ENCODE peak calls at places on chromosomes 13 and 19, in seven cellular contexts. J, I, B, L, G, D and Z are unnamed samples.

GRCh38 chr13:42259515-42259914 is 12.4 kb upstream of the AKAP11 start:
- DNase-seq in G (no peak), L (no peak), J (no peak), B (no peak), D (no peak), I (no peak), Z (no peak)

GRCh38 chr13:51396352-51396751 is 56.5 kb downstream of the INTS6 start:
- DNase-seq in I (no peak), B (no peak), D (peak), L (peak), G (peak), J (no peak), Z (peak)

GRCh38 chr19:644363-644762 is 4.7 kb downstream of the FGF22 start:
- DNase-seq in G (no peak), B (no peak), D (no peak), J (no peak), L (no peak), I (no peak), Z (no peak)

GRCh38 chr13:100673376-100673830 is 1.2 kb downstream of the TMTC4 start:
- DNase-seq in D (no peak), I (no peak), L (no peak), B (no peak), G (no peak), J (no peak), Z (no peak)

GRCh38 chr13:78192721-78193120 is 274.1 kb upstream of the EDNRB start:
- DNase-seq in B (no peak), J (no peak), D (peak), I (no peak), L (peak), G (peak), Z (peak)

GRCh38 chr19:37997911-37998344 is 90.9 kb downstream of the SIPA1L3 start:
- DNase-seq in L (peak), G (peak), J (peak), I (no peak), D (peak), B (no peak), Z (peak)

GRCh38 chr13:95921485-95921884 is 131.7 kb downstream of the UGGT2 start:
- DNase-seq in B (no peak), G (peak), L (no peak), D (no peak), I (no peak), J (no peak), Z (no peak)

GRCh38 chr13:48896312-48896711 is 79.4 kb upstream of the FNDC3A start:
- DNase-seq in L (peak), I (no peak), G (peak), D (peak), B (no peak), J (peak), Z (peak)

GRCh38 chr13:26327905-26328304 is 74.0 kb downstream of the CDK8 start:
- DNase-seq in J (no peak), G (no peak), L (no peak), D (no peak), B (no peak), I (no peak), Z (no peak)

GRCh38 chr19:49214701-49215100 is 57.1 kb downstream of the TRPM4 start:
- DNase-seq in J (no peak), L (no peak), B (no peak), G (no peak), I (no peak), D (no peak), Z (no peak)

GRCh38 chr13:46373623-46374022 is 13.4 kb downstream of the RUBCNL start:
- DNase-seq in G (no peak), L (no peak), B (no peak), I (no peak), D (no peak), J (no peak), Z (no peak)

GRCh38 chr13:46372071-46372470 is 15.0 kb downstream of the RUBCNL start:
- DNase-seq in D (no peak), I (no peak), L (no peak), B (no peak), J (no peak), G (no peak), Z (no peak)

GRCh38 chr13:46378411-46378810 is 8.6 kb downstream of the RUBCNL start:
- DNase-seq in L (no peak), I (no peak), D (no peak), J (no peak), B (no peak), G (no peak), Z (no peak)

GRCh38 chr13:46377554-46377953 is 9.5 kb downstream of the RUBCNL start:
- DNase-seq in G (no peak), I (no peak), J (no peak), D (no peak), B (no peak), L (no peak), Z (no peak)

GRCh38 chr13:46374710-46375109 is 12.3 kb downstream of the RUBCNL start:
- DNase-seq in D (no peak), B (no peak), J (no peak), L (no peak), G (no peak), I (no peak), Z (no peak)
- H3K4me3 ChIP-seq in D (no peak), B (no peak), J (no peak), L (no peak), G (no peak), I (no peak), Z (no peak)

GRCh38 chr19:39533003-39533512 is 406 bp upstream of the EID2B start:
- DNase-seq in G (no peak), D (no peak), I (no peak), J (no peak), L (no peak), B (no peak), Z (no peak)
- TF ChIP-seq CTCF in G (no peak), D (no peak), I (no peak), J (no peak), L (no peak), B (no peak), Z (no peak)

GRCh38 chr19:29193116-29193515 is 19.8 kb downstream of the UQCRFS1 start:
- DNase-seq in B (no peak), I (no peak), J (no peak), D (no peak), L (no peak), G (no peak), Z (no peak)
- H3K4me3 ChIP-seq in B (no peak), I (no peak), J (no peak), D (no peak), L (no peak), G (no peak), Z (no peak)

DNA sequence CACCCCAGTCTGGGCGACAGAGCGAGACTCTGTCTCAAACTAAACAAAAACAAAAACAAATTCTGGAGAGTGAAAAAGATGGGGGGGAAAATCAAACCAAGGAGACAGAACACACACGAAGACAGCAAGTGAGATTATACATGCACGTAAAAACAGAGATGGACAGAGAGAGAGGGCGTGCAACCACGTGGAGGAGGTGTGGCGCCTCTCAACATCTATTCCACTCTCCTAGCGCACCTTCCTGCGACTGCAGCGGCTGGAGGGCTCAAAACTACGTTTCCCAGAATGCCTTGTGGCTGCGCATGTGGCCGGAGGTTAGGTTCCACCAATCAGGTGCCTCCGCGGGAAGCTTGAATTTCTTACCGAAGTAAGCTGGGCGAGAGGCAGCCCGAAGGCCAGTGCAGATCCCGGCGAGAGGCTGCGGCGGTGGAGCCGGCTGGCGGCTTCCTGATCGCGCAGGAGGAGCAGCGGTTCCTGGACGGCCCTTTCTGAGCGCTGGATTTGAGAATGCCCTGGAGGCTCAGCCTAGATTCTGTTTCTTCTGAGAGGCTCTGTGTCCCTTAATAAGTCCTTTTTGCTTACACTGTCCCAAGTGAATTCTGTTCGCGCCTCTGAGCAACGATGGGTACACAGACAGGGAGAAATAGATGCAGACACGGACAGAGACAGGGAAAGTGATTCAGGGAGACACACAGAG is 13.1 kb upstream of the NANOS2 start:
- DNase-seq in I (peak), G (peak), D (peak), J (peak), B (peak), L (peak), Z (peak)
- TF ChIP-seq CTCF in I (no peak), G (no peak), D (no peak), J (no peak), B (peak), L (peak), Z (no peak)

GRCh38 chr13:38970380-38971051 is 20.1 kb downstream of the STOML3 start:
- DNase-seq in I (no peak), B (no peak), L (no peak), G (no peak), J (no peak), D (no peak), Z (no peak)
- H3K4me3 ChIP-seq in I (no peak), B (no peak), L (no peak), G (no peak), J (no peak), D (no peak), Z (no peak)

GRCh38 chr13:37014609-37015008 is 14.0 kb downstream of the EXOSC8 start:
- DNase-seq in G (peak), D (peak), L (peak), I (no peak), B (no peak), J (peak), Z (no peak)
- TF ChIP-seq CTCF in G (no peak), D (no peak), L (no peak), I (no peak), B (no peak), J (no peak), Z (no peak)